ENCODE peak calls at places on chromosome 6, in eight cellular contexts. L, U, A, M, D, H, O and K are unnamed samples.

GRCh38 chr6:168851460-168852103 is 402.1 kb downstream of the THBS2 start:
- DNase-seq in H (no peak), O (no peak), U (no peak), L (no peak), A (no peak), D (no peak), M (no peak), K (no peak)

GRCh38 chr6:90045535-90045934 is 151.3 kb downstream of the GJA10 start:
- DNase-seq in M (no peak), U (no peak), O (no peak), D (no peak), A (peak; percentile 38), H (no peak), L (no peak), K (no peak)

GRCh38 chr6:40582892-40583291 is 4.3 kb downstream of the LRFN2 start:
- DNase-seq in O (no peak), L (no peak), H (no peak), U (no peak), D (no peak), M (no peak), A (no peak), K (no peak)

GRCh38 chr6:122717350-122717749 is 62.2 kb upstream of the FABP7 start:
- DNase-seq in L (no peak), H (no peak), A (peak; percentile 77), D (no peak), M (no peak), U (peak; percentile 81), O (no peak), K (no peak)

GRCh38 chr6:154197176-154197850 is 158.3 kb downstream of the OPRM1 start:
- DNase-seq in O (no peak), D (no peak), L (no peak), U (no peak), H (no peak), A (peak; percentile 62), M (no peak), K (no peak)

GRCh38 chr6:83558975-83559374 is 46.6 kb downstream of the PRSS35 start:
- DNase-seq in L (no peak), H (no peak), A (no peak), D (no peak), O (no peak), M (no peak), U (no peak), K (no peak)

GRCh38 chr6:124203106-124203811 is 399.6 kb downstream of the NKAIN2 start:
- DNase-seq in M (no peak), H (peak; percentile 3), A (no peak), O (no peak), U (no peak), D (no peak), L (no peak), K (no peak)

GRCh38 chr6:131936156-131936555 is 15.0 kb downstream of the CCN2 start:
- DNase-seq in O (no peak), H (no peak), M (no peak), U (no peak), D (no peak), A (no peak), L (no peak), K (no peak)

GRCh38 chr6:112927641-112928040 is 580.5 kb downstream of the RFPL4B start:
- DNase-seq in M (no peak), H (no peak), O (no peak), L (no peak), D (no peak), A (peak; percentile 63), U (no peak), K (no peak)

GRCh38 chr6:112571886-112572285 is 224.8 kb downstream of the RFPL4B start:
- DNase-seq in A (peak; percentile 84), L (no peak), O (no peak), M (no peak), H (no peak), D (no peak), U (no peak), K (no peak)

GRCh38 chr6:11492444-11493300 is 44.9 kb upstream of the TMEM170B start:
- DNase-seq in A (no peak), H (no peak), D (no peak), O (no peak), M (no peak), U (no peak), L (no peak), K (no peak)

GRCh38 chr6:131073577-131073976 is 10.5 kb upstream of the EPB41L2 start:
- DNase-seq in D (no peak), U (no peak), O (no peak), M (no peak), A (no peak), L (no peak), H (no peak), K (no peak)

GRCh38 chr6:106913676-106914280 is 60.8 kb downstream of the CD24 start:
- DNase-seq in M (no peak), A (no peak), D (no peak), H (no peak), U (no peak), L (no peak), O (peak; percentile 24), K (no peak)

GRCh38 chr6:53734473-53735299 is 60.1 kb upstream of the LRRC1 start:
- DNase-seq in D (no peak), M (no peak), U (peak; percentile 64), A (peak; percentile 78), L (no peak), H (peak; percentile 75), O (peak; percentile 8), K (no peak)

DNA sequence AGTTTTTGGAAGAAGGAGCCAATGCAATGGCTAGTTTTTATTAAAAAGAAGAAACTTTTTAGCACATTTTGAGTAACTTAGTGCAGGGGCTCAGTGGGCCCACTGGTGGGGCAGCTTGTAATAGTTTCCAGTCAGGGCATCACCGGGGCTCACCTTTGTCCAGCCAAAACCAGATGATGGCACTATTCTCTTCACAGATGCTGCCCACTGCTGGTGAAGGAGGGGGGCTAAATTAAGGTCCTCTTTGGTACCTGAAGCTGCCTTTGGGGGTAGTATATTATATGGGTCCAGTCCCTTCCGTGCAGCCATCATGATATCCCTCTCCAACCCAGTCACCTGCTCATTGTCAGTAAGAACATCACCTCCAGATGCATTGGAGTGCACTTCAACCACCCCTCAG is 182.9 kb downstream of the PDE7B start:
- DNase-seq in D (no peak), H (no peak), A (no peak), L (no peak), U (no peak), O (no peak), M (no peak), K (no peak)
- TF ChIP-seq CTCF in D (no peak), H (no peak), A (no peak), L (no peak), U (peak; percentile 11), O (peak; percentile 29), M (no peak), K (no peak)

DNA sequence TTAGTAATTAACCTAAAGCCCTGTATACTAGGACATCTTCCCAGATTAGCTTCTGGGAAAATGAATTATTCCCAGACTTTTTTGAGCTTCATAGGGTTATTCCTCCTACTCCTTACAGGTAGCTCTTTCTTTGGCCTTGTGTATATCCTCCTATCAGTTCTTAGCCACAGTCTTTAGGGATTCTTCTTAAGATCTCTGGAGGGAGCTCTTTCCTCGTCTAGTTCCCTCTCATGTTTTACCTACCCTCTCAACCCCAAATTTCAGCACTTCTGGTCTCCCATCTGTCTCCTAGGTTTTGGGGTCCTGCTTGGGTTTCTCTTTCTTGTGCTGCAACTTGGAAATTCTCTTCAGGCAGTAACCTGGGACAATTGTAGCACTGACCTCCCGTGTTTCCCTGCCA is 46.4 kb upstream of the SLC35B3 start:
- DNase-seq in D (no peak), O (no peak), L (no peak), M (no peak), H (no peak), U (peak; percentile 36), A (no peak), K (no peak)
- TF ChIP-seq CTCF in D (no peak), O (no peak), L (no peak), M (no peak), H (no peak), U (peak; percentile 56), A (peak; percentile 16), K (no peak)

DNA sequence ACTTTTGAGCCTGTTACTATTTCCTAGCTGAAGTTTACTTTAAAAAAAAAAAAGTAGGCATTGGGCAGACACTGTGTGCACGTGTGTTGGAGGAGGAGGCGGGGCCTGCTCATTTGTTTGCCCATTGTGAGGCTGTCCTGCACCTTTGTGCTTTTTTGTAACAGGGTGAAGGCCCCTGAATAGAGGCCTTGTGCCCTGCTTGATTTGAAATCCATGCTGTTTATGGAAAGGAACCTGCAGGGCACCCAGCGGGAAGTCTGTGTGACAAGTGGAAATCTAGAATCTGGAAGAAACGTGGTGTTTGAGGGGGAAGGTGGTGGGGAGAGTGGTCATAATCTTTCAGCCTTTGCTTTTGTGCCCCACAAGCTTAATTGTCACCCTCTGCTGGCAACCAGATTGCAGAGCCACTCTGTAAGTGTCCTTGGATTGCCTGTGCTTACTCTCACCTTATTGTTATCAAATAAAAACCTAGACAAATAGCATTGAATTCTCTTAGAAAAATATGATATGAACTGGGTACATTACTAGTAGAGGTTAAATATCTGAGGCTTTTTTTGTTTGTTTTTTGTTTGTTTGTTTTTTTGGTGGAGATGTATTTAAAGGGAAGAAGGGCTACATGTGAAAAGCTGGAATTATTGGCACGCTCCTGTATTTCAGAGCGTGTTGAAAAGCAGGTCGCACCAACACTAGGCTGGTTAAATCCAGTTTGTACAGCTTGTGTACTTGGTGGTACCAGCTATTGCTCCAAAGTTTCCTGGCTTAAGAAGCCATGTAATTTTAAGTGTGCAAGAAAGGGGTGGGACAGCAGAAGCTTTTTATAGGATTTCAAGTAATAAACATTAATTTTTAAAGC is 156.2 kb downstream of the ARID1B start:
- DNase-seq in L (no peak), O (peak; percentile 58), A (no peak), D (no peak), U (peak; percentile 86), H (no peak), M (no peak), K (no peak)
- TF ChIP-seq CTCF in L (no peak), O (peak; percentile 66), A (no peak), D (no peak), U (peak; percentile 46), H (no peak), M (no peak), K (no peak)

GRCh38 chr6:148954461-148954860 is 207.6 kb downstream of the UST start:
- DNase-seq in D (no peak), L (no peak), H (no peak), U (no peak), M (no peak), O (no peak), A (no peak), K (no peak)

GRCh38 chr6:148959511-148959910 is 212.7 kb downstream of the UST start:
- DNase-seq in D (no peak), U (no peak), O (no peak), H (no peak), M (no peak), L (no peak), A (no peak), K (no peak)

GRCh38 chr6:148954934-148955915 is 208.4 kb downstream of the UST start:
- DNase-seq in O (no peak), H (no peak), D (no peak), A (peak; percentile 63), U (no peak), M (no peak), L (no peak), K (no peak)

GRCh38 chr6:148962854-148963515 is 216.2 kb downstream of the UST start:
- DNase-seq in A (no peak), D (no peak), L (no peak), M (no peak), H (no peak), U (peak; percentile 28), O (no peak), K (no peak)

DNA sequence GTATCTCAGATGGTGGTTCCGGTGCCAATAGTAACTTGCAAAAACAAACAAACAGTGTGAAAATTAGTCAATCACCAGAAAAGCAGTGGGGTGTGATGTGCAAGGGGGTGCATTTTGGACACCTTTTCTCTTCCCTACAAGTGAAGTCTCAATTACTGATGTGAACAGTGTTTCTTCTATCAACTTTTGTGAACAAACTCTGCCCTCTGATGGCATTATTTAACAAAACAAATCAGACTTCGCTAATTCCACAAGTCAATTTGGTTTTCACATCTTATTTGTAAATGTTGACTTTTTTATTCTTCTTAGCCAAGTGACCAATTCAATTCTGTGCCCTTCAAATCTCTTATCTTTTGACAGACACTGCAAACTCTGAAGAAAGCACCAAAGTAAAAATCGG is 212.2 kb downstream of the UST start:
- DNase-seq in U (no peak), H (no peak), A (no peak), D (no peak), O (no peak), M (no peak), L (no peak), K (no peak)
- TF ChIP-seq CTCF in U (no peak), H (no peak), A (no peak), D (no peak), O (peak; percentile 42), M (no peak), L (no peak), K (no peak)